ENCODE peak calls at places on chromosome 7, in six cellular contexts. E is endothelial cell of umbilical vein, T is stomach, W is heart left ventricle, K is uterus, U is breast epithelium. A is an unnamed sample. For H3K36me3, the result is how much of the 10 kb centered on the place peaks cover.

GRCh38 chr7:11182736-11183135 is 209.1 kb downstream of the PHF14 start:
- DNase-seq in K (no peak), T (no peak), W (no peak), E (no peak), U (no peak), A (no peak)

GRCh38 chr7:15686957-15687644 is 618 bp upstream of the MEOX2 start:
- DNase-seq in E (peak), T (no peak), W (peak), U (no peak), K (no peak), A (no peak)

GRCh38 chr7:5237286-5237685 is 45.5 kb upstream of the SLC29A4 start:
- DNase-seq in U (no peak), W (peak), K (peak), T (peak), E (no peak), A (peak)

GRCh38 chr7:157840913-157841756 is 504.3 kb downstream of the DNAJB6 start:
- DNase-seq in T (no peak), U (no peak), K (no peak), E (no peak), W (no peak), A (no peak)

GRCh38 chr7:128863433-128863989 is 855 bp downstream of the ATP6V1F start:
- DNase-seq in U (no peak), W (no peak), K (no peak), T (peak), E (peak), A (peak)

GRCh38 chr7:14834456-14834855 is 68.1 kb downstream of the DGKB start:
- DNase-seq in K (no peak), T (no peak), E (no peak), U (no peak), W (peak), A (no peak)

GRCh38 chr7:21651697-21652096 is 108.9 kb downstream of the DNAH11 start:
- DNase-seq in T (no peak), U (no peak), W (no peak), K (no peak), E (no peak), A (no peak)

GRCh38 chr7:39271386-39271785 is 293.7 kb downstream of the POU6F2 start:
- DNase-seq in T (peak), K (no peak), W (peak), U (peak), E (no peak), A (no peak)

GRCh38 chr7:42597296-42597695 is 314.6 kb downstream of the C7orf25 start:
- DNase-seq in W (no peak), U (no peak), K (no peak), T (no peak), E (no peak), A (no peak)

GRCh38 chr7:29281782-29282541 is 87.4 kb downstream of the CHN2 start:
- DNase-seq in W (peak), E (no peak), T (no peak), U (no peak), K (peak), A (no peak)

GRCh38 chr7:43784030-43785001 is 25.8 kb downstream of the BLVRA start:
- DNase-seq in K (no peak), U (no peak), W (no peak), T (no peak), E (no peak), A (no peak)

GRCh38 chr7:56092789-56093531 is at the start of gene PHKG1:
- DNase-seq in E (peak), T (peak), K (peak), U (peak), W (peak), A (peak)

GRCh38 chr7:11228515-11228914 is 254.8 kb downstream of the PHF14 start:
- DNase-seq in K (no peak), E (no peak), U (peak), W (peak), T (peak), A (peak)

GRCh38 chr7:71236488-71237179 is 104.7 kb downstream of the GALNT17 start:
- DNase-seq in W (no peak), E (no peak), K (no peak), T (no peak), U (no peak), A (peak)

GRCh38 chr7:53628775-53629174 is 593.3 kb downstream of the POM121L12 start:
- DNase-seq in E (no peak), U (no peak), K (no peak), W (no peak), T (no peak), A (no peak)

GRCh38 chr7:2043316-2044039 is 189.3 kb downstream of the MAD1L1 start:
- DNase-seq in K (no peak), U (no peak), W (no peak), T (no peak), E (no peak), A (peak)

GRCh38 chr7:36526720-36527548 is 137.3 kb downstream of the ANLN start:
- DNase-seq in U (no peak), W (no peak), K (no peak), E (peak), T (no peak), A (no peak)

GRCh38 chr7:42691030-42691639 is 220.7 kb downstream of the C7orf25 start:
- DNase-seq in E (peak), U (no peak), K (peak), T (no peak), W (no peak), A (no peak)

GRCh38 chr7:104160375-104160774 is 47.4 kb downstream of the ORC5 start:
- DNase-seq in W (no peak), T (no peak), E (peak), K (no peak), U (no peak), A (no peak)

GRCh38 chr7:157150825-157151412 is 12.2 kb downstream of the UBE3C start:
- DNase-seq in K (no peak), T (no peak), E (no peak), W (peak), U (no peak), A (no peak)

GRCh38 chr7:4882169-4882741 is 1.3 kb downstream of the RADIL start:
- DNase-seq in T (peak), U (peak), K (peak), W (peak), E (peak), A (no peak)

GRCh38 chr7:81516898-81517297 is 252.9 kb downstream of the HGF start:
- DNase-seq in E (peak), W (no peak), U (no peak), K (no peak), T (no peak), A (no peak)

GRCh38 chr7:43038229-43038628 is 74.2 kb upstream of the HECW1 start:
- DNase-seq in K (no peak), U (no peak), W (no peak), T (no peak), E (no peak), A (no peak)

GRCh38 chr7:151039850-151040548 is 8.3 kb upstream of the ASIC3 start:
- DNase-seq in T (no peak), W (no peak), K (no peak), U (no peak), E (no peak), A (no peak)

GRCh38 chr7:78175330-78175729 is 376.8 kb downstream of the PHTF2 start:
- DNase-seq in K (no peak), U (no peak), E (no peak), T (no peak), W (no peak), A (no peak)

GRCh38 chr7:157584420-157584819 is 247.6 kb downstream of the DNAJB6 start:
- DNase-seq in W (no peak), E (no peak), K (no peak), U (no peak), T (no peak), A (no peak)

GRCh38 chr7:123410273-123410928 is 124.0 kb downstream of the IQUB start:
- DNase-seq in T (no peak), K (peak), W (peak), E (peak), U (no peak), A (peak)

DNA sequence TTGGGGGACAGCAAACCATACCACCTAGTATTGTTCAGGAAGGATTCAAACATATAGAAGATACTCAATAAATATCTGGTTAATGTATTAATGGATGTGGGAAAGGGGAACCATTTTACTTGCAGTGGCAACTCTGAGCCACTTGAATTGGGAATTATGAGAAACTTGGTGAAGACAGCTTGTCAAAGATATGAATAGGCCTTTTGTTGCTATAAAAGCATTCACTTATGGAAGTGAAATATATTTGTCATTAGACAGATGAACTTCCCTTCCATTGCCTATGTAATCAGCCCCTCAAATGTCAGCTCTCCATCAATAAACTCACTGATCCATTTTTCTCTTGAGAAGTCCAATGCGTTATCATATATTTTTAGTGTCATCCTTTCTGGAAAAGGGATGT is 56.1 kb downstream of the GPR85 start:
- DNase-seq in U (no peak), K (no peak), E (no peak), T (no peak), W (no peak), A (no peak)
- TF ChIP-seq CTCF in U (no peak), K (no peak), E (no peak), T (no peak), W (no peak), A (no peak)

DNA sequence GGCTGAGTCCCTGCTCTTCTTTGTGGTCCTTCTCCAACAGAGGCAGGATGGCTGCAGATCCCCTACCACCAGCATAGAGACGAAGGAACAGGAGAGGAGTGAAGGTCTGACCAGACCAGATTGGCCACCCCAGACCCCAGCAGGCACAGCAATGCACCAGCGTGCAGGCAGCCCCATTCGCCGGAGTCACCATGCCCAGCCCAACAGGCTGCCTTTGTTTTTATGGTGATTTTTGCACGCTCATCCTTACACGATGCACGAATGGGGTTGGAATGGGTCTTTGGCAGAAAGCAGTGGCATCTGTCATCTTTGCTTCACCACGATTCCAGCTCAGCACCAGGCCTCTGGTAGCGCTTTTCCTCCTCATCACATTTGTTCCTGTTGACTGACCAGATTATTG is 427.6 kb downstream of the INHBA start:
- DNase-seq in T (no peak), K (no peak), W (no peak), E (no peak), U (no peak), A (no peak)
- TF ChIP-seq POLR2A in T (no peak), K (no peak), W (no peak), E (no peak), U (no peak), A (no peak)

DNA sequence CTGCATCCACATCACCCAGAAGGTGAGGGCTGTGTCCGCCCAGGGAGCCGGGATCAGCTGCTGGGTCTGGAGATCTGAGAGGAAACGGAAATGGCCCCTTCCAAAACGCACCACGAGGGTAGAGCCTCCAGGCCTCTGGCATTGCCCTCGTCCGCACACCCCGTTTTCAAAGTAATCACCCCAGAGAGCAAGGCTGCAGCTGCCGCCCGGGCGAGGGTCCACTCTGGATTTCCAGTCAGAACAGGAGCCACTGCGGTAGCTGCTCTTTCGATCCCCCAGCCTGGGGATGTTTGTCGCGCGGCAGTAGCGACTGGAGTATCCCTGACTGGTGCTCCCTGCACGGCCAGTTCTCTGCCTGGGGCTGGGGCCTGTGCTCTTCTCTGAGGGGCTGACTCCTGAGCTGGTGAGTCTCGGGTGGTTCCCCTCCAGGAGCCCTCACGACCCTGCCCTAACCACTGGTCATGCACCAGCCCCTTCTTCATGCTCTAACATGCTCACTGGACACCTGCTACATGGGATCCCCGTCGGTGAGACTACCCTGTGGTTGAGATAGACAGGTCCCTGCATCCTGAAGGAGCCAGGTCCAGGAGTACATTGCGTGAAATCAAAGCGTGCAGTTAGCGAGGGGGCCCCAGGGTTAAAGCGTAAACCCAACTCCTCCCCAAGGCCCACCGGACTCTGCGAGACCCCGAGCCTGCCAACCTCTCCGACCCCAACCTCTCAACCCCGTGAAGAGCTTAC is 99.2 kb downstream of the FOXL3 start:
- DNase-seq in W (peak), K (no peak), T (no peak), E (no peak), U (no peak), A (no peak)
- H3K36me3 ChIP-seq in W (under half), K (under half), T (under half), E (under half), U (under half), A (under half)

DNA sequence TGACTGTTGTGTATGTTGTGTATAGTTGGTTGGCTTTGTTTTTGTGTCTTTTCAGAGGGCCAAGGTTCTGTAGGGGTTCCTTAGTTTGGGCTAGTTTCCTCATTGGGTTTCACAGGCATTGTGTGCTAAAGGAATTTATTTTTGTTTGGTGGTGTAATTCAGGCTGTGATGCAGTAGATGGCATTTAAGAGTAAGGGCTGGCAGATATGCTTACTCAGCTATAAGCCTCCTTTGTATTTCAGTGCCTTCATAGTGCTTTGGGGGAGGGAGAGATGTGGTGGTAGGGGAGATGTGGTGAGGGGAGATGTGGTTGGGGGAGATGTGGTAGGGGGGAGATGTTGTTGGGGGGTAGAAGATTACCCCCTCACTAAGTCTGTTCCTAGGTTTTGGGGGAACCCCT is 91.7 kb downstream of the SLC25A40 start:
- DNase-seq in U (no peak), E (no peak), T (no peak), W (no peak), K (no peak), A (no peak)
- TF ChIP-seq CTCF in U (no peak), E (no peak), T (no peak), W (no peak), K (no peak), A (no peak)

GRCh38 chr7:18693826-18694225 is 198.3 kb downstream of the HDAC9 start:
- DNase-seq in W (no peak), U (no peak), E (no peak), T (no peak), K (no peak), A (no peak)

GRCh38 chr7:18694911-18695310 is 199.4 kb downstream of the HDAC9 start:
- DNase-seq in U (no peak), K (no peak), T (no peak), W (no peak), E (no peak), A (no peak)

GRCh38 chr7:18689535-18689934 is 194.0 kb downstream of the HDAC9 start:
- DNase-seq in W (no peak), E (no peak), K (no peak), U (no peak), T (no peak), A (no peak)

GRCh38 chr7:18694484-18694883 is 198.9 kb downstream of the HDAC9 start:
- DNase-seq in K (no peak), T (no peak), W (no peak), U (no peak), E (no peak), A (no peak)

DNA sequence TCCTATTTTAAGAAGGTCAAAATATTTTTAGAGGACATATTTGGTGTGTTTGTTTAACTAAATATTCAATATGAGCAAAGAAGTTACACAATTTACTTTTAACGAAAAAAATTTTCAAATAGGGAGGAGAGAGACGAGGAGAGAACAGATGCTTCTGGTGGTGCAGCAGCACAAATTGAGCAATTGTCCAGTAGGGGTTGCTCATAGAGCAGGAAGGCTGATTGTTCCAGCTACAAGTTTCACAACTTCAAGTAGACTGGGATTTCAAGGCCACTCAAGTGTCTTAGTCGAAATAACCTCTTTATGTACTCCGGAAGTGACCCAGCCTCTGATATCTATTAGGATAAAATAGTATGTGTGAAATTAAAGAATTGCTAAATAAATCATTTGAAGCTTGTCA is 197.9 kb downstream of the HDAC9 start:
- DNase-seq in T (no peak), W (no peak), U (no peak), K (peak), E (peak), A (no peak)
- TF ChIP-seq POLR2A in T (no peak), W (no peak), U (no peak), K (no peak), E (no peak), A (no peak)

GRCh38 chr7:141151726-141152125 is 77.9 kb downstream of the TMEM178B start:
- DNase-seq in T (no peak), W (no peak), K (no peak), U (no peak), E (no peak), A (no peak)

GRCh38 chr7:141154131-141154732 is 80.4 kb downstream of the TMEM178B start:
- DNase-seq in K (no peak), T (no peak), U (no peak), E (no peak), W (no peak), A (no peak)

GRCh38 chr7:141156446-141156845 is 82.6 kb downstream of the TMEM178B start:
- DNase-seq in U (no peak), T (no peak), K (no peak), E (no peak), W (no peak), A (no peak)

GRCh38 chr7:141150465-141150864 is 76.6 kb downstream of the TMEM178B start:
- DNase-seq in E (no peak), T (no peak), W (no peak), K (no peak), U (no peak), A (no peak)

GRCh38 chr7:141153231-141153630 is 79.4 kb downstream of the TMEM178B start:
- DNase-seq in U (no peak), T (no peak), W (no peak), E (no peak), K (no peak), A (no peak)
- H3K36me3 ChIP-seq in U (under half), T (under half), W (under half), E (under half), K (under half), A (under half)

DNA sequence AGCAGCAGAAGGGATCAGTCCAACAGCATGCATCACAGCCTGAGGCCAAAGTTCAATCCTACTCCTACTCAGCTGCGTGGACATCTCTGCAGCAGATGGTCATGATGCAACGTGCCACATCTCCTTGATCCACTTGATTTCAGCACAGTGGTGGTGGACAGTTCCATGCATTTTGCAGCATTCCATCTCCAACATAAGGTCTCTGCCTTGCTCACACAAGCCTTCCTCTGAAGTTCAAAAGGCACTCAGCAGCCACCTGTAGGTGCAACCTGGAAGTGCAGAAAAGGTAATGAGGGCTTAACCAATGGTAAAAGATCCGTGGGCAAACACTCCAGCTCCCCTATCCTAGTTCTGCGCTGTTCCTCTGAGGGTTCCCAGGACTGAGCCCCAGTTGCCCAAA is 57.5 kb upstream of the CHCHD3 start:
- DNase-seq in E (peak), T (no peak), K (no peak), U (no peak), W (no peak), A (peak)
- TF ChIP-seq CTCF in E (peak), T (no peak), K (no peak), U (no peak), W (no peak), A (peak)

GRCh38 chr7:155643804-155644177 is 670 bp upstream of the RBM33 start:
- DNase-seq in E (no peak), U (no peak), K (no peak), T (no peak), W (no peak), A (no peak)

GRCh38 chr7:155638366-155638765 is 6.1 kb upstream of the RBM33 start:
- DNase-seq in T (no peak), U (no peak), W (no peak), K (no peak), E (no peak), A (no peak)

GRCh38 chr7:155637155-155637554 is 7.3 kb upstream of the RBM33 start:
- DNase-seq in T (no peak), K (no peak), E (no peak), U (no peak), W (no peak), A (no peak)

GRCh38 chr7:155639958-155640520 is 4.4 kb upstream of the RBM33 start:
- DNase-seq in E (no peak), T (no peak), U (no peak), K (no peak), W (no peak), A (no peak)

DNA sequence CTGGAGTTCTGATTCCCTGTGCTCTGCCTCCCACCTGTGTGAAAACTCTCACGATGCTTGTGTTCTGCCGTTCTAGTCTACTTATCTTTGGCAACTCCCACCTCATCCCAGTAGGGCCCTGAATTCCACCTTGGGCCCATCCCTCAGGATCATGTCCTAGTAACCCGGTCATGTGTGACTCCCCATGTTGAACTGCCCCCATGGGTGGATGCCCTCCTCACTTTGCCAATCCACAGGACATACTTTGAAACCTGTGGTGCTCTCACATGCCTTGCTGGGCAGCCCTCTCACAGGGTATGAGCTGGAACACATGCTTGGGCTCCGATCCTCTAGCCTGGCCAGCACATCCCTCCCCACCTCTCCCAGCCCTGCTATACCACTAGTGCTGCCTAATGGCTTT is 3.8 kb upstream of the RBM33 start:
- DNase-seq in T (no peak), E (no peak), K (no peak), U (no peak), W (no peak), A (no peak)
- TF ChIP-seq POLR2A in T (no peak), E (no peak), K (no peak), U (no peak), W (no peak), A (no peak)

GRCh38 chr7:73572767-73573186 is 5.6 kb downstream of the TBL2 start:
- DNase-seq in E (no peak), K (no peak), W (no peak), U (no peak), T (no peak), A (no peak)
- H3K36me3 ChIP-seq in E (under half), K (under half), W (under half), U (under half), T (half or more), A (half or more)